ENCODE peak calls at places on chromosomes 2 and 18, in four cellular contexts. One of them, this sample, is unnamed.

GRCh38 chr2:23487735-23488492 is 102.9 kb downstream of the KLHL29 start:
- DNase-seq in gastrocnemius medialis: no peak
- DNase-seq in psoas muscle: no peak
- DNase-seq in Peyer's patch: peak; percentile 20
- DNase-seq in this sample: no peak

GRCh38 chr2:6679481-6679880 is 186.2 kb downstream of the CMPK2 start:
- DNase-seq in psoas muscle: no peak
- DNase-seq in gastrocnemius medialis: no peak
- DNase-seq in Peyer's patch: no peak
- DNase-seq in this sample: no peak

GRCh38 chr2:202072226-202072625 is 829 bp upstream of the KIAA2012 start:
- DNase-seq in Peyer's patch: no peak
- DNase-seq in gastrocnemius medialis: no peak
- DNase-seq in psoas muscle: no peak
- DNase-seq in this sample: no peak

GRCh38 chr18:858016-858415 is 46.0 kb upstream of the YES1 start:
- DNase-seq in psoas muscle: no peak
- DNase-seq in gastrocnemius medialis: no peak
- DNase-seq in Peyer's patch: no peak
- DNase-seq in this sample: no peak

GRCh38 chr18:35582899-35583558 is 1.5 kb downstream of the GALNT1 start:
- DNase-seq in gastrocnemius medialis: no peak
- DNase-seq in psoas muscle: no peak
- DNase-seq in Peyer's patch: no peak
- DNase-seq in this sample: peak; percentile 71

GRCh38 chr18:22399949-22400348 is 17.8 kb downstream of the CTAGE1 start:
- DNase-seq in gastrocnemius medialis: no peak
- DNase-seq in Peyer's patch: no peak
- DNase-seq in psoas muscle: no peak
- DNase-seq in this sample: no peak

GRCh38 chr18:41532344-41533086 is 422.5 kb upstream of the PIK3C3 start:
- DNase-seq in Peyer's patch: no peak
- DNase-seq in psoas muscle: no peak
- DNase-seq in gastrocnemius medialis: no peak
- DNase-seq in this sample: no peak

GRCh38 chr2:187590175-187590574 is 35.9 kb upstream of the TFPI start:
- DNase-seq in gastrocnemius medialis: no peak
- DNase-seq in psoas muscle: no peak
- DNase-seq in Peyer's patch: no peak
- DNase-seq in this sample: no peak

GRCh38 chr2:151408788-151409600 is 708 bp upstream of the RIF1 start:
- DNase-seq in gastrocnemius medialis: no peak
- DNase-seq in Peyer's patch: no peak
- DNase-seq in psoas muscle: no peak
- DNase-seq in this sample: no peak

GRCh38 chr2:70995227-70995729 is 605 bp upstream of the TEX261 start:
- DNase-seq in gastrocnemius medialis: no peak
- DNase-seq in psoas muscle: no peak
- DNase-seq in Peyer's patch: no peak
- DNase-seq in this sample: peak; percentile 67

GRCh38 chr2:134331081-134331480 is 77.2 kb downstream of the MGAT5 start:
- DNase-seq in Peyer's patch: no peak
- DNase-seq in gastrocnemius medialis: no peak
- DNase-seq in psoas muscle: no peak
- DNase-seq in this sample: no peak

GRCh38 chr2:197847666-197848401 is 43.4 kb downstream of the PLCL1 start:
- DNase-seq in Peyer's patch: no peak
- DNase-seq in psoas muscle: no peak
- DNase-seq in gastrocnemius medialis: no peak
- DNase-seq in this sample: no peak

GRCh38 chr18:47582055-47582454 is 330.6 kb upstream of the SKOR2 start:
- DNase-seq in gastrocnemius medialis: no peak
- DNase-seq in psoas muscle: no peak
- DNase-seq in Peyer's patch: no peak
- DNase-seq in this sample: no peak

GRCh38 chr18:8943900-8944870 is 158.3 kb upstream of the NDUFV2 start:
- DNase-seq in gastrocnemius medialis: no peak
- DNase-seq in psoas muscle: no peak
- DNase-seq in Peyer's patch: no peak
- DNase-seq in this sample: no peak

GRCh38 chr2:11687736-11688135 is 17.7 kb upstream of the NTSR2 start:
- DNase-seq in psoas muscle: peak; percentile 90
- DNase-seq in gastrocnemius medialis: peak; percentile 92
- DNase-seq in Peyer's patch: no peak
- DNase-seq in this sample: no peak

GRCh38 chr2:39584283-39584972 is 81.3 kb upstream of the TMEM178A start:
- DNase-seq in gastrocnemius medialis: no peak
- DNase-seq in psoas muscle: no peak
- DNase-seq in Peyer's patch: no peak
- DNase-seq in this sample: no peak

GRCh38 chr2:10879624-10880585 is 31.8 kb upstream of the KCNF1 start:
- DNase-seq in Peyer's patch: no peak
- DNase-seq in gastrocnemius medialis: no peak
- DNase-seq in psoas muscle: no peak
- DNase-seq in this sample: no peak

GRCh38 chr2:127154396-127154795 is 47.4 kb upstream of the BIN1 start:
- DNase-seq in gastrocnemius medialis: no peak
- DNase-seq in Peyer's patch: no peak
- DNase-seq in psoas muscle: no peak
- DNase-seq in this sample: no peak

GRCh38 chr2:238005528-238005927 is 38.7 kb downstream of the UBE2F start:
- DNase-seq in Peyer's patch: no peak
- DNase-seq in gastrocnemius medialis: no peak
- DNase-seq in psoas muscle: no peak
- DNase-seq in this sample: peak; percentile 39

GRCh38 chr18:7038330-7038846 is 79.2 kb downstream of the LAMA1 start:
- DNase-seq in psoas muscle: peak; percentile 85
- DNase-seq in gastrocnemius medialis: peak; percentile 78
- DNase-seq in Peyer's patch: peak; percentile 56
- DNase-seq in this sample: peak; percentile 55

GRCh38 chr2:149526689-149527088 is 60.9 kb downstream of the MMADHC start:
- DNase-seq in psoas muscle: no peak
- DNase-seq in gastrocnemius medialis: no peak
- DNase-seq in Peyer's patch: no peak
- DNase-seq in this sample: no peak

GRCh38 chr2:134926231-134926931 is 7.8 kb downstream of the CCNT2 start:
- DNase-seq in psoas muscle: no peak
- DNase-seq in Peyer's patch: no peak
- DNase-seq in gastrocnemius medialis: no peak
- DNase-seq in this sample: no peak

GRCh38 chr18:68219867-68220266 is 495.0 kb downstream of the TMX3 start:
- DNase-seq in psoas muscle: no peak
- DNase-seq in gastrocnemius medialis: no peak
- DNase-seq in Peyer's patch: no peak
- DNase-seq in this sample: no peak

GRCh38 chr2:105747997-105748396 is 3.3 kb downstream of the NCK2 start:
- DNase-seq in gastrocnemius medialis: no peak
- DNase-seq in Peyer's patch: no peak
- DNase-seq in psoas muscle: no peak
- DNase-seq in this sample: peak; percentile 35

GRCh38 chr2:107584577-107584976 is 242.1 kb upstream of the RGPD4 start:
- DNase-seq in gastrocnemius medialis: no peak
- DNase-seq in Peyer's patch: no peak
- DNase-seq in psoas muscle: no peak
- DNase-seq in this sample: no peak

GRCh38 chr2:84991404-84992151 is 20.6 kb downstream of the KCMF1 start:
- DNase-seq in gastrocnemius medialis: no peak
- DNase-seq in psoas muscle: no peak
- DNase-seq in Peyer's patch: no peak
- DNase-seq in this sample: no peak

GRCh38 chr2:20225294-20226151 is 593 bp upstream of the SDC1 start:
- DNase-seq in gastrocnemius medialis: peak; percentile 12
- DNase-seq in Peyer's patch: peak; percentile 92
- DNase-seq in psoas muscle: no peak
- DNase-seq in this sample: peak; percentile 94

GRCh38 chr2:73283545-73284295 is 558 bp downstream of the FBXO41 start:
- DNase-seq in Peyer's patch: no peak
- DNase-seq in gastrocnemius medialis: no peak
- DNase-seq in psoas muscle: no peak
- DNase-seq in this sample: no peak

GRCh38 chr2:73285162-73285739 is 973 bp upstream of the FBXO41 start:
- DNase-seq in gastrocnemius medialis: no peak
- DNase-seq in psoas muscle: no peak
- DNase-seq in Peyer's patch: no peak
- DNase-seq in this sample: no peak

GRCh38 chr2:73282924-73283544 is 1.2 kb downstream of the FBXO41 start:
- DNase-seq in gastrocnemius medialis: no peak
- DNase-seq in psoas muscle: no peak
- DNase-seq in Peyer's patch: no peak
- DNase-seq in this sample: no peak

GRCh38 chr2:73286134-73286533 is 1.9 kb upstream of the FBXO41 start:
- DNase-seq in gastrocnemius medialis: no peak
- DNase-seq in Peyer's patch: no peak
- DNase-seq in psoas muscle: no peak
- DNase-seq in this sample: no peak

DNA sequence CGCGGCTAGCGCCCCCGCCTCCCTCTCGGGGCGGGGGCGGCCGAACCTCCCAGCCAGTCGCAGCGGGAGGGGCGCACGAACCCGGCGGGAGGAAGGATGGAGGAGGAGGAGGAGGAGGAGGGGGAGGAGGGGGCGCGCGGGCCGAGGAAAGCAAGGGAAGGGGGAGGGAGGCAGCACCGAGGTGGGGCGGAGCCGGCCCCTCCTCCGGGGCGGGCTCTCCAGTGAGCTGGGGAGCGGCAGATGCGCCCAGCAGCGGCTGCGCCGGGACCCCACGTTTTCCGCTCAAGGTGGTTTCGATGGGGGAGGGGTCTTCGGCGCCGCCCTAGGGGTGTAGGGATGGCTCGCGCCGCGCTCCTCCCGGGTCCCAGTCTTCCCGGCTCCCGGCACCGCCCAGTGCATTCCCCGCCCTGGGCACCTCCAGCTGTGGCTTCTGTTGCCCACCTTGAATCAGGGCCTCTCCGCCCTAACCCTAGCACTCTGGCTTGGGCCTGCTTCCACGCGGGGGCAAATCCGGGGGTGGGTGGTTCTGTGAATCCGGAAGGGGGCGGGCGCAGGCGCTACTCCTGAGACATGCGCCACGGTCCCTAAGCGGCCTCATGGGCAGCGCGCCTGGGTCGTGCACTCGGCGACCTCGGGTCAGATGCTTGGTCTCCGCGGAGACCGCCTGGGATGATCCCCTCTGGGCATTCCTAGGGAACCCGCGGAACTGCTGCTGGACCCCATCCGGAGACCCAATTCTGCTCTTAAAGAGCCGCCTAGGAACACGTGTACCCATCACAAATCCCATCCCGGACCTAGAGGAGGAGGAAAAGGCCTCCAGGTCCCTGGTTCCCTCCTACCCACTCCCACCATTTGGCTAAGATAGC is at the start of gene FBXO41:
- DNase-seq in Peyer's patch: peak; percentile 57
- DNase-seq in psoas muscle: peak; percentile 57
- DNase-seq in gastrocnemius medialis: no peak
- DNase-seq in this sample: peak; percentile 16
- H3K27me3 ChIP-seq in Peyer's patch: no peaks in the 10 kb centered on the region
- H3K27me3 ChIP-seq in psoas muscle: peaks cover 33% of the 10 kb centered on the region
- H3K27me3 ChIP-seq in gastrocnemius medialis: peaks cover 38% of the 10 kb centered on the region
- H3K27me3 ChIP-seq in this sample: no peaks in the 10 kb centered on the region

GRCh38 chr2:223585691-223586090 is 16.5 kb downstream of the SCG2 start:
- DNase-seq in gastrocnemius medialis: peak; percentile 22
- DNase-seq in psoas muscle: no peak
- DNase-seq in Peyer's patch: no peak
- DNase-seq in this sample: no peak
- H3K27ac ChIP-seq in gastrocnemius medialis: no peak overlapping the region
- H3K27ac ChIP-seq in psoas muscle: no peak overlapping the region
- H3K27ac ChIP-seq in Peyer's patch: no peak overlapping the region
- H3K27ac ChIP-seq in this sample: no peak overlapping the region

DNA sequence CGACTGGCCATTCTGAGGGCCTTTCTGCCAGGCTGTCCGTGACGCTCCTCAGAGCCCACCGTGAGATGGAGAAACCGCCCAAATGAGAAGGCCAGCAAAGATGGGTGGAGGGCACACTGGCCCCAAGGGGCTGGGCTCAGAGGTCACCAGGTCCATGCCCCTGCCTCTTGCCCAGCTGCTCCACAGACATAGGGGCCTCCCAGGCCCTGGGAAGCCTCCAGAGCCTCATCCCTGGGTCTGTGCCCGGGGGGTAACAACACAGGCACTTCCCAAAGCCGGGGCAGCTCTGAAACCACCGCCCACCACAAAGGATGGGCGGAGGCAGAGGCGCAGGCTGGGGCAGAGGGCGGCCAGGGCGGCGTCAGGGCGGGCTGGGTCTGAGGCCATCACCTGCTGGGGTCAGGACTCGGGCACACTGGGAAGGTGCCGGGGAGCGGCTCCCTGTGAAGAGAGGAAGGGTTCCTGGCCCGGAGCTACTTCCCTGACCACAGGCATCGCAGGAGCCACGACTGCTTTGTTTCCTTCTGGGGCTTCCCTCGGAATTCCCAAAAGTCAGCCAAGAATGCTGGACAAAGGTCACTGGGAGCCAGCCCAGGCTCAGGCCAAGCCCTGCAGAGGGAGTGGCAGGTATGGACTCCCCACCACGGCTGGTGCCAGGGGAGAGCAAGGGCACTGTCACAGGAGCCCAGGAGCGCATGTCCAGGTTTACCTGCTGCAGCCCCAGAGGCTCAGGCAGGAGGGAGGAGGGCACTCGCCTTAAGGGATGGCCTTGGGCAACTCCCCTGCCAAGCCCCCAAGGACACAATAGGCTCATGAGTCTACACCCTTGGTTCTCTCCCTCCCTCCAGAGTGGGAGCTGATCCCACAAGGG is 9.4 kb downstream of the CYP26B1 start:
- DNase-seq in Peyer's patch: peak; percentile 63
- DNase-seq in gastrocnemius medialis: peak; percentile 16
- DNase-seq in psoas muscle: no peak
- DNase-seq in this sample: peak; percentile 68
- H3K27me3 ChIP-seq in Peyer's patch: no peaks in the 10 kb centered on the region
- H3K27me3 ChIP-seq in gastrocnemius medialis: no peaks in the 10 kb centered on the region
- H3K27me3 ChIP-seq in psoas muscle: no peaks in the 10 kb centered on the region
- H3K27me3 ChIP-seq in this sample: no peaks in the 10 kb centered on the region

DNA sequence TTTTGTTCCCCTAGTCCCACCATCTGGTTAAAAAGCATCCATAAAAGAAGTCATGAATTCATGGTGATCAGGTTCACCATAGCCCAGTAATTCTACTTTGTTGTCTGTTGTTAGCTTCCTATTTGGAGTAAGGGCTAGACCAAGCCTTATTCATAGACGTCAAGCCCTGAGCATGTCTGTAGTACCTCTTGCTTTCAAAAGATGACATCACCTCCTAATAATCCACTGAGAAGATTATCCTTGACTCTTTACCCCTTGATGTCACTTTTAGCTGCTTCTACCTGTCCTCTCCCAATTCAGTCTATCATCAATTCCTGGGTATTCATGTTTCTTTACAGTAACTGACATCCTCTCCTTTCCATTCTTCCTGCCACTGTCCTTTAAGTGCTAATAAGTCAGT is 90.1 kb downstream of the EML6 start:
- DNase-seq in psoas muscle: no peak
- DNase-seq in Peyer's patch: no peak
- DNase-seq in gastrocnemius medialis: no peak
- DNase-seq in this sample: no peak
- H3K27ac ChIP-seq in psoas muscle: no peak overlapping the region
- H3K27ac ChIP-seq in Peyer's patch: no peak overlapping the region
- H3K27ac ChIP-seq in gastrocnemius medialis: no peak overlapping the region
- H3K27ac ChIP-seq in this sample: no peak overlapping the region

This sample was measured in small intestine.